ENCODE peak calls at places on chromosomes 5 and 9, in eight cellular contexts. Q is C1 segment of cervical spinal cord; N is left ventricle myocardium superior; U is T-helper 9 cell; A is stimulated activated CD8-positive, alpha-beta memory T cell treated with anti-CD3 and anti-CD28 coated beads, Interleukin-2, amount 100 ng/mL, for 48 hours; F is activated T-helper 9 cell treated with anti-CD3 and anti-CD28 coated beads, Interleukin-2, amount 50 U/mL, for 16 hours; Y is activated CD8-positive, alpha-beta memory T cell treated with anti-CD3 and anti-CD28 coated beads, Interleukin-2, amount 50 U/mL, for 48 hours; S is tibial nerve. R is an unnamed sample.

GRCh38 chr9:115715656-115716055 is 437.9 kb upstream of the PAPPA start:
- DNase-seq in Y (no peak), Q (no peak), U (no peak), S (no peak), N (no peak), A (no peak), F (no peak), R (no peak)

GRCh38 chr5:135434591-135435466 is 12.3 kb downstream of the DCANP1 start:
- DNase-seq in U (no peak), N (no peak), S (no peak), Y (no peak), F (no peak), A (no peak), Q (no peak), R (no peak)

GRCh38 chr5:123611407-123611709 is 99.4 kb downstream of the CSNK1G3 start:
- DNase-seq in F (no peak), S (no peak), A (no peak), Q (no peak), Y (no peak), U (no peak), N (no peak), R (no peak)

GRCh38 chr5:172841258-172841657 is 7.2 kb downstream of the ERGIC1 start:
- DNase-seq in N (no peak), A (no peak), S (no peak), Y (no peak), F (no peak), U (no peak), Q (no peak), R (no peak)

GRCh38 chr5:171893290-171893890 is 107.8 kb downstream of the SMIM23 start:
- DNase-seq in U (no peak), F (no peak), N (no peak), S (no peak), Q (no peak), A (no peak), Y (no peak), R (no peak)

GRCh38 chr5:179265529-179266290 is 79.6 kb downstream of the ADAMTS2 start:
- DNase-seq in N (peak; percentile 95), S (peak; percentile 92), F (no peak), U (no peak), Q (peak; percentile 9), A (no peak), Y (peak; percentile 17), R (peak; percentile 99)

GRCh38 chr5:135075621-135076585 is 41.9 kb upstream of the PITX1 start:
- DNase-seq in A (no peak), Q (no peak), N (no peak), F (no peak), U (no peak), Y (no peak), S (no peak), R (peak; percentile 46)

GRCh38 chr9:92961627-92962302 is 14.4 kb downstream of the FGD3 start:
- DNase-seq in N (no peak), S (no peak), A (no peak), U (no peak), Y (peak; percentile 66), F (no peak), Q (no peak), R (no peak)

GRCh38 chr5:66378407-66378806 is 217.8 kb upstream of the MAST4 start:
- DNase-seq in S (no peak), F (no peak), Q (no peak), N (no peak), U (no peak), A (no peak), Y (no peak), R (no peak)

GRCh38 chr5:96014395-96014794 is 52.7 kb upstream of the ELL2 start:
- DNase-seq in Y (no peak), A (no peak), S (no peak), Q (no peak), F (no peak), U (no peak), N (no peak), R (no peak)

GRCh38 chr5:43631182-43631910 is 28.4 kb downstream of the NNT start:
- DNase-seq in N (no peak), Q (no peak), U (no peak), S (no peak), Y (no peak), A (no peak), F (no peak), R (peak; percentile 71)

GRCh38 chr5:36090033-36090432 is 23.4 kb upstream of the UGT3A2 start:
- DNase-seq in U (no peak), N (no peak), S (no peak), Q (no peak), F (no peak), A (no peak), Y (no peak), R (no peak)

GRCh38 chr9:134186471-134187109 is 22.2 kb upstream of the RNU6ATAC start:
- DNase-seq in U (no peak), S (peak; percentile 11), Y (no peak), Q (no peak), N (peak; percentile 31), A (no peak), F (no peak), R (peak; percentile 68)

GRCh38 chr5:37767961-37768360 is 71.9 kb downstream of the GDNF start:
- DNase-seq in S (no peak), A (no peak), Y (no peak), F (no peak), Q (peak; percentile 36), U (no peak), N (no peak), R (no peak)

GRCh38 chr5:32332971-32333370 is 20.2 kb upstream of the MTMR12 start:
- DNase-seq in Q (no peak), N (no peak), F (no peak), Y (no peak), U (no peak), S (no peak), A (no peak), R (no peak)

GRCh38 chr5:9444346-9444745 is 101.5 kb downstream of the SEMA5A start:
- DNase-seq in F (no peak), U (no peak), N (no peak), Y (no peak), Q (no peak), S (no peak), A (no peak), R (no peak)

GRCh38 chr5:31581498-31582099 is 49.5 kb downstream of the C5orf22 start:
- DNase-seq in F (no peak), Y (no peak), U (no peak), N (no peak), S (no peak), A (no peak), Q (no peak), R (no peak)

GRCh38 chr5:143080407-143080806 is 310.2 kb downstream of the ARHGAP26 start:
- DNase-seq in Q (no peak), S (no peak), Y (no peak), F (no peak), A (no peak), U (no peak), N (no peak), R (no peak)

GRCh38 chr9:91162784-91163440 is 198.8 kb downstream of the AUH start:
- DNase-seq in S (no peak), F (peak; percentile 17), A (peak; percentile 80), U (no peak), Y (peak; percentile 88), Q (no peak), N (peak; percentile 60), R (no peak)

GRCh38 chr5:151178372-151178771 is 20.8 kb upstream of the ANXA6 start:
- DNase-seq in Y (no peak), Q (no peak), N (no peak), A (no peak), S (no peak), F (no peak), U (no peak), R (no peak)

GRCh38 chr5:157361865-157362465 is 96.0 kb downstream of the CYFIP2 start:
- DNase-seq in Y (peak; percentile 12), Q (no peak), F (no peak), U (no peak), A (no peak), S (no peak), N (peak; percentile 37), R (no peak)

GRCh38 chr9:12748016-12748415 is 26.8 kb upstream of the LURAP1L start:
- DNase-seq in Q (no peak), Y (no peak), S (no peak), U (no peak), N (no peak), F (no peak), A (no peak), R (no peak)

GRCh38 chr9:109453210-109453842 is 44.8 kb downstream of the PTPN3 start:
- DNase-seq in S (no peak), Q (no peak), N (no peak), A (no peak), F (no peak), Y (no peak), U (no peak), R (no peak)

GRCh38 chr5:5658226-5658625 is 235.7 kb downstream of the ICE1 start:
- DNase-seq in U (no peak), N (peak; percentile 46), Y (no peak), A (no peak), Q (no peak), S (no peak), F (no peak), R (peak; percentile 75)

GRCh38 chr5:102229685-102230084 is 66.4 kb downstream of the SLCO4C1 start:
- DNase-seq in U (no peak), Q (no peak), N (no peak), A (no peak), S (no peak), Y (no peak), F (no peak), R (no peak)

GRCh38 chr5:61331407-61332368 is at the start of gene ZSWIM6:
- DNase-seq in Y (peak; percentile 98), A (peak; percentile 93), S (peak; percentile 100), Q (peak; percentile 95), U (peak; percentile 99), F (peak; percentile 96), N (peak; percentile 100), R (peak; percentile 100)

GRCh38 chr9:120475341-120475740 is 104.6 kb downstream of the CDK5RAP2 start:
- DNase-seq in Y (no peak), S (no peak), N (no peak), A (no peak), Q (no peak), F (no peak), U (no peak), R (no peak)

GRCh38 chr9:131426545-131426944 is 32.7 kb downstream of the PRRC2B start:
- DNase-seq in Q (no peak), F (no peak), A (no peak), Y (no peak), S (no peak), N (peak; percentile 24), U (no peak), R (no peak)

GRCh38 chr9:123864291-123864690 is 65.6 kb downstream of the DENND1A start:
- DNase-seq in F (no peak), A (no peak), Q (no peak), U (no peak), N (no peak), S (no peak), Y (no peak), R (no peak)

GRCh38 chr5:72499090-72499489 is 8.1 kb downstream of the ZNF366 start:
- DNase-seq in S (no peak), F (no peak), Y (no peak), U (no peak), A (no peak), N (no peak), Q (no peak), R (no peak)

GRCh38 chr5:14600846-14601245 is 19.3 kb downstream of the OTULINL start:
- DNase-seq in A (no peak), Y (no peak), S (no peak), U (no peak), N (no peak), Q (no peak), F (no peak), R (no peak)

GRCh38 chr9:35110327-35110758 is 5.3 kb downstream of the ATOSB start:
- DNase-seq in A (no peak), Y (no peak), N (no peak), F (no peak), Q (peak; percentile 52), S (no peak), U (no peak), R (no peak)

GRCh38 chr5:145697251-145698016 is 137.7 kb downstream of the PRELID2 start:
- DNase-seq in A (no peak), N (no peak), Y (no peak), F (no peak), Q (no peak), U (no peak), S (no peak), R (no peak)

GRCh38 chr5:16312786-16313185 is 133.2 kb upstream of the MARCHF11 start:
- DNase-seq in S (no peak), Y (no peak), U (no peak), F (no peak), Q (no peak), A (no peak), N (no peak), R (no peak)

R was measured in sigmoid colon.